ENCODE peak calls at places on chromosomes 1 and 21, in seven cellular contexts. P, J, D, O, L, E and S are unnamed samples.

GRCh38 chr1:94463765-94464330 is 45.7 kb downstream of the ABCD3 start:
- DNase-seq in P (peak), J (no peak), D (no peak), O (no peak), L (no peak), E (no peak), S (peak)

GRCh38 chr1:197151185-197151584 is 4.7 kb upstream of the ASPM start:
- DNase-seq in P (no peak), J (no peak), D (no peak), O (no peak), L (no peak), E (no peak), S (no peak)

GRCh38 chr1:20494609-20495311 is 8.8 kb upstream of the CAMK2N1 start:
- DNase-seq in P (peak), J (no peak), D (no peak), O (no peak), L (no peak), E (no peak), S (no peak)

GRCh38 chr1:117615474-117615873 is 9.6 kb downstream of the TENT5C start:
- DNase-seq in P (no peak), J (no peak), D (no peak), O (no peak), L (no peak), E (peak), S (no peak)

GRCh38 chr1:26848947-26849774 is 13.8 kb upstream of the SFN start:
- DNase-seq in P (peak), J (no peak), D (no peak), O (no peak), L (no peak), E (no peak), S (peak)

GRCh38 chr1:31802190-31803150 is 13.4 kb downstream of the SPOCD1 start:
- DNase-seq in P (no peak), J (no peak), D (no peak), O (no peak), L (no peak), E (no peak), S (no peak)

GRCh38 chr21:30329203-30329868 is 8.2 kb downstream of the KRTAP27-1 start:
- DNase-seq in P (no peak), J (no peak), D (no peak), O (no peak), L (no peak), E (no peak), S (no peak)

GRCh38 chr1:39576016-39576657 is 453 bp downstream of the PABPC4 start:
- DNase-seq in P (no peak), J (peak), D (peak), O (peak), L (peak), E (peak), S (peak)

GRCh38 chr21:42942244-42942643 is 16.8 kb upstream of the ERVH48-1 start:
- DNase-seq in P (no peak), J (no peak), D (no peak), O (no peak), L (no peak), E (no peak), S (no peak)

GRCh38 chr1:230282157-230282556 is 144.0 kb downstream of the PGBD5 start:
- DNase-seq in P (no peak), J (no peak), D (no peak), O (no peak), L (no peak), E (no peak), S (no peak)

GRCh38 chr1:31675761-31676160 is 28.1 kb downstream of the COL16A1 start:
- DNase-seq in P (no peak), J (no peak), D (no peak), O (no peak), L (no peak), E (no peak), S (no peak)

GRCh38 chr1:30519201-30519763 is 204.1 kb downstream of the MATN1 start:
- DNase-seq in P (no peak), J (no peak), D (no peak), O (no peak), L (no peak), E (no peak), S (no peak)

GRCh38 chr1:115056395-115056798 is 26.8 kb downstream of the TSHB start:
- DNase-seq in P (peak), J (peak), D (no peak), O (no peak), L (no peak), E (no peak), S (peak)

GRCh38 chr1:24244519-24245268 is 57.6 kb upstream of the IFNLR1 start:
- DNase-seq in P (no peak), J (no peak), D (no peak), O (no peak), L (no peak), E (no peak), S (no peak)